ENCODE peak calls at places on chromosomes 16 and 17, in nine cellular contexts. G is neural progenitor cell, F is BE2C, B is bronchial epithelial cell, H is AG10803, R is cardiac fibroblast, Q is lower leg skin, X is mucosa of descending colon, E is cardiac muscle cell. P is an unnamed sample.

GRCh38 chr17:50180066-50180465 is 14.3 kb downstream of the SGCA start:
- DNase-seq in G (no peak), F (no peak), B (no peak), H (peak; percentile 36), R (peak; percentile 18), Q (no peak), X (no peak), E (no peak), P (no peak)

GRCh38 chr16:83037884-83038283 is 411.1 kb downstream of the CDH13 start:
- DNase-seq in G (no peak), F (no peak), B (no peak), H (no peak), R (no peak), Q (no peak), X (no peak), E (no peak), P (no peak)

GRCh38 chr17:48219605-48220004 is 112.0 kb downstream of the SNX11 start:
- DNase-seq in G (peak; percentile 29), F (no peak), B (no peak), H (no peak), R (no peak), Q (no peak), X (no peak), E (no peak), P (no peak)

GRCh38 chr16:85370881-85371651 is 242.1 kb upstream of the GSE1 start:
- DNase-seq in G (no peak), F (peak; percentile 71), B (peak; percentile 53), H (peak; percentile 61), R (no peak), Q (peak; percentile 59), X (peak; percentile 86), E (no peak), P (peak; percentile 51)

GRCh38 chr17:19248923-19249574 is 11.9 kb downstream of the EPN2 start:
- DNase-seq in G (no peak), F (peak; percentile 27), B (peak; percentile 52), H (peak; percentile 83), R (peak; percentile 89), Q (no peak), X (peak; percentile 61), E (peak; percentile 78), P (peak; percentile 64)

GRCh38 chr16:77558786-77559185 is 124.0 kb upstream of the ADAMTS18 start:
- DNase-seq in G (no peak), F (no peak), B (no peak), H (no peak), R (no peak), Q (no peak), X (no peak), E (no peak), P (no peak)

GRCh38 chr17:77946900-77947643 is 11.4 kb upstream of the TNRC6C start:
- DNase-seq in G (no peak), F (no peak), B (no peak), H (no peak), R (no peak), Q (no peak), X (no peak), E (no peak), P (no peak)

GRCh38 chr17:78585231-78585630 is 8.0 kb upstream of the DNAH17 start:
- DNase-seq in G (no peak), F (no peak), B (no peak), H (no peak), R (no peak), Q (no peak), X (no peak), E (no peak), P (no peak)

GRCh38 chr17:3647769-3648540 is 11.4 kb downstream of the CTNS start:
- DNase-seq in G (peak; percentile 76), F (peak; percentile 69), B (peak; percentile 46), H (peak; percentile 74), R (peak; percentile 67), Q (no peak), X (no peak), E (peak; percentile 71), P (peak; percentile 77)

GRCh38 chr17:57521606-57522435 is 223.3 kb downstream of the CCDC182 start:
- DNase-seq in G (no peak), F (no peak), B (no peak), H (no peak), R (no peak), Q (no peak), X (no peak), E (no peak), P (no peak)

GRCh38 chr17:70031341-70031740 is 43.7 kb upstream of the KCNJ16 start:
- DNase-seq in G (no peak), F (no peak), B (no peak), H (no peak), R (no peak), Q (no peak), X (no peak), E (no peak), P (no peak)

GRCh38 chr16:88008835-88009234 is 57.6 kb downstream of the BANP start:
- DNase-seq in G (no peak), F (no peak), B (no peak), H (no peak), R (no peak), Q (no peak), X (no peak), E (no peak), P (no peak)

GRCh38 chr16:86771506-86772230 is 193.3 kb downstream of the FOXL1 start:
- DNase-seq in G (no peak), F (no peak), B (no peak), H (no peak), R (no peak), Q (no peak), X (no peak), E (no peak), P (no peak)

GRCh38 chr16:86774931-86775330 is 196.6 kb downstream of the FOXL1 start:
- DNase-seq in G (no peak), F (no peak), B (no peak), H (no peak), R (no peak), Q (no peak), X (no peak), E (no peak), P (no peak)

GRCh38 chr16:86772231-86772510 is 193.8 kb downstream of the FOXL1 start:
- DNase-seq in G (no peak), F (no peak), B (no peak), H (peak; percentile 61), R (peak; percentile 75), Q (no peak), X (no peak), E (no peak), P (no peak)

GRCh38 chr16:86773339-86773715 is 195.0 kb downstream of the FOXL1 start:
- DNase-seq in G (no peak), F (no peak), B (no peak), H (no peak), R (no peak), Q (no peak), X (no peak), E (no peak), P (no peak)

DNA sequence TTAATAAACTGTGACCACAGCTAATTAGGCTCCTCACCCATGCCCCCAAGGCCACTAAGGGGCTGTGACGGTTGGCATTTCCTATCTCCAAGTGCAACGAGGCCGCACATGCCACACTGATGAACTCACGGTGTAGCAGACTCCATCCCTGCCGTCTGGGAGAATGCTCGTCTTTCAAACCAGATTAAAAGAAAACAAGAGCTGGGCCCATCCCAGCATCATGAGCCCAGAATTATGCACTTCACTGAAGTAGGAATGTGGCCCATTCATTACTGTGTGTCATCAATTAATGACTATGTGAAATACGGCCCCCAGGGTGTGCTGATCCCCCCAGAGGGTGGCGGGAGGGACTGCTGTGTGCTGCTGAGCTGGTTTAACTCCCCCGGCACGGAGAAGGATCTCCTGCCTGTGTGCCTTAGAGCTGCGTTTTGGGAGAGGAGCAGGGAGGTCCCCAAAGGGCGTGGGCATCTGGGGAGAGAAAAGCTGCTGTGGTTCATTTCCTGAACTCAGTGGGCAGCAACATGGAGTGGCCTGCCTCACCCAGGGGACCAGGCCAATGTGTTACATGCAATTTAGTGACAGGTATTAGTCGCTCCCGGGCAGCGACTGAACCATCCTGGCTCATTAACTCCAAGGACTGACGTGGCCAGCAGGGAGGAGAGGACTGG is 194.5 kb downstream of the FOXL1 start:
- DNase-seq in G (peak; percentile 85), F (no peak), B (no peak), H (peak; percentile 88), R (peak; percentile 80), Q (no peak), X (no peak), E (peak; percentile 11), P (peak; percentile 54)
- TF ChIP-seq CTCF in G (peak; percentile 8), F (no peak), B (no peak), H (no peak), R (no peak), Q (no peak), X (no peak), E (no peak), P (no peak)

DNA sequence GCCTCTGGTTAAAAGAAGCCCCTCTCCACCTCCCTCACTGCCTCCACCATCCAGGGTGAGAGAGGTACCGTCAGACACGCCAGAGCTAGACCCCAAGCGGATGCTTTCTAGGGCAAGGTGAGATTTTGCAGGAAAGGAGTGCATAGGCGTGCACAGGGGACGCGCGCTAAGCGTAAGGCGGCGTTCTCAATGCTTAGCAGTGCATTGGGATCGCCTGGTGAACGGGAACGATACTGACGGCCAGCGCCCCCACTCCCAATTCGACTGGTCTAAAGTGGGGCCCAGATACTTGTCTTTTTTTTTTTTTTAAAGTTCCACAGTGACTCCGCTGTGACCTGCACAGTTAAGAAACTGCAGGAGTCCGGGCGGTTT is 57.9 kb upstream of the CREBBP start:
- DNase-seq in G (no peak), F (no peak), B (no peak), H (no peak), R (no peak), Q (no peak), X (no peak), E (no peak), P (no peak)
- H3K4me3 ChIP-seq in G (peak overlapping the region; percentile 31), F (peak overlapping the region; percentile 49), B (no peak overlapping the region), H (peak overlapping the region; percentile 54), R (peak overlapping the region; percentile 51), Q (no peak overlapping the region), X (no peak overlapping the region), E (no peak overlapping the region), P (peak overlapping the region; percentile 27)

DNA sequence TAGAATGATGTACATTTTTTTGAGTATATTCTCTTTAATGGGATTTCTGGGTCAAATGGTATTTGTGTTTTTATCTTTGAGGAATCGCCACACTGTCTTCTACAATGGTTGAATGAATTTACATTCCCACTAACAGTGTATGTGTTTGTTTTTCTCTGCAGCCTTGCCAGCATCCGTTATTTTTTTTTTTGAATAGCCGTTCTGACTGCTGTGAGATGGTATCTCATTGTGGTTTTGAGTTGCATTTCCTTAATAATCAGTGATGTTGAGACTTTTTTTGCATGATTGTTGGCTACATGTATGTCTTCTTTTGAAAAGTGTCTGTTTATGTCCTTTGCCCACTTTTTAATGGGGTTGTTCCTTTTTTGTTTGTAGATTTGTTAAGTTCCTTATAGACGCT is 172.7 kb upstream of the CDH8 start:
- DNase-seq in G (no peak), F (no peak), B (no peak), H (no peak), R (no peak), Q (no peak), X (no peak), E (no peak), P (no peak)
- TF ChIP-seq CTCF in G (no peak), F (no peak), B (no peak), H (no peak), R (no peak), Q (no peak), X (no peak), E (no peak), P (no peak)

DNA sequence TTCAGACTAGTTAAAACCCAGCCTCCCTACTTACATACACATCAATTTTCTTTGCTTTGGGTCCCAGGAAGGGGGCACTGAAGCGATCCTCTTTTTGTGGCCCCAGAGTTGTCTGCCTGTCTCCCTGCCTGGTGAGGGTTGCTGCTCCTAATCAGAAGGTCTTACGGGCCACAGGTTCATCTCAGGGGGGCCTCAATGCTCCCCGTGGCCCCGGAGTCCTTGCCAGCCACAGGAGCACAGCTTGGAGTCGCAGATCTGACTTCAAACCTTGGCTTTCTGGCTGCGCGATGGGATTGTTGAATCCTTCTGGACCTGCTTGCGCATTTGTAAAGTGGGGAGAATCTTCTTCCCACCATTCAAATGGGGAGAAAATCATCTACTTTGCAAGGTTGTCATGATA is 44.8 kb upstream of the MYH10 start:
- DNase-seq in G (no peak), F (no peak), B (no peak), H (no peak), R (no peak), Q (no peak), X (no peak), E (no peak), P (no peak)
- H3K4me3 ChIP-seq in G (no peak overlapping the region), F (no peak overlapping the region), B (no peak overlapping the region), H (no peak overlapping the region), R (no peak overlapping the region), Q (no peak overlapping the region), X (no peak overlapping the region), E (no peak overlapping the region), P (no peak overlapping the region)